ENCODE peak calls at places on chromosomes 6 and 20, in ten cellular contexts. R, X, M, Y, C, G, H, I, T and D are unnamed samples.

GRCh38 chr6:164897523-164898094 is 411.8 kb downstream of the C6orf118 start:
- DNase-seq in R (no peak), X (no peak), M (no peak), Y (no peak), C (no peak), G (peak), H (peak), I (no peak), T (no peak), D (no peak)

GRCh38 chr6:167819640-167820039 is 7.1 kb upstream of the AFDN start:
- DNase-seq in R (no peak), X (peak), M (no peak), Y (no peak), C (no peak), G (no peak), H (no peak), I (no peak), T (no peak), D (no peak)

GRCh38 chr6:130593948-130594347 is 228.1 kb downstream of the TMEM200A start:
- DNase-seq in R (no peak), X (no peak), M (no peak), Y (no peak), C (no peak), G (no peak), H (no peak), I (no peak), T (no peak), D (no peak)

GRCh38 chr20:13298692-13299373 is 77.8 kb downstream of the ISM1 start:
- DNase-seq in R (no peak), X (no peak), M (no peak), Y (no peak), C (no peak), G (no peak), H (no peak), I (no peak), T (no peak), D (no peak)

GRCh38 chr6:145155411-145155810 is 579.9 kb downstream of the EPM2A start:
- DNase-seq in R (no peak), X (no peak), M (no peak), Y (no peak), C (no peak), G (no peak), H (no peak), I (no peak), T (no peak), D (no peak)

GRCh38 chr6:65646494-65647035 is 60.5 kb downstream of the EYS start:
- DNase-seq in R (no peak), X (no peak), M (no peak), Y (no peak), C (no peak), G (no peak), H (no peak), I (no peak), T (no peak), D (no peak)

GRCh38 chr20:15889073-15889923 is 684.0 kb downstream of the KIF16B start:
- DNase-seq in R (no peak), X (peak), M (no peak), Y (no peak), C (no peak), G (peak), H (peak), I (no peak), T (no peak), D (no peak)

GRCh38 chr6:153215242-153215641 is 84.2 kb upstream of the RGS17 start:
- DNase-seq in R (no peak), X (no peak), M (no peak), Y (no peak), C (no peak), G (no peak), H (no peak), I (no peak), T (no peak), D (no peak)

GRCh38 chr6:54112171-54112650 is 968 bp downstream of the MLIP start:
- DNase-seq in R (no peak), X (no peak), M (no peak), Y (no peak), C (no peak), G (no peak), H (no peak), I (no peak), T (no peak), D (no peak)

GRCh38 chr20:64083380-64084208 is 604 bp downstream of the LKAAEAR1 start:
- DNase-seq in R (peak), X (peak), M (peak), Y (peak), C (peak), G (no peak), H (peak), I (peak), T (peak), D (peak)

GRCh38 chr6:46849361-46849690 is 56.1 kb downstream of the MEP1A start:
- DNase-seq in R (no peak), X (no peak), M (no peak), Y (no peak), C (peak), G (no peak), H (no peak), I (no peak), T (no peak), D (no peak)

GRCh38 chr6:11143394-11144371 is 32.2 kb upstream of the ERVFRD-1 start:
- DNase-seq in R (peak), X (no peak), M (no peak), Y (peak), C (peak), G (no peak), H (no peak), I (no peak), T (peak), D (peak)

GRCh38 chr6:703562-703961 is 10.6 kb upstream of the EXOC2 start:
- DNase-seq in R (no peak), X (no peak), M (no peak), Y (no peak), C (no peak), G (no peak), H (no peak), I (no peak), T (no peak), D (no peak)

GRCh38 chr20:44643596-44644383 is 7.7 kb downstream of the ADA start:
- DNase-seq in R (peak), X (no peak), M (peak), Y (peak), C (peak), G (no peak), H (peak), I (peak), T (peak), D (peak)

GRCh38 chr6:40733770-40734396 is 146.7 kb upstream of the LRFN2 start:
- DNase-seq in R (no peak), X (no peak), M (no peak), Y (no peak), C (no peak), G (no peak), H (no peak), I (no peak), T (no peak), D (no peak)

GRCh38 chr6:127879685-127880084 is 21.2 kb downstream of the THEMIS start:
- DNase-seq in R (peak), X (no peak), M (no peak), Y (peak), C (peak), G (no peak), H (peak), I (no peak), T (no peak), D (no peak)

GRCh38 chr6:25747477-25747876 is 7.1 kb upstream of the SLC17A4 start:
- DNase-seq in R (no peak), X (no peak), M (no peak), Y (no peak), C (no peak), G (no peak), H (no peak), I (no peak), T (no peak), D (no peak)

GRCh38 chr6:151351731-151352130 is 39.6 kb downstream of the ZBTB2 start:
- DNase-seq in R (no peak), X (no peak), M (no peak), Y (no peak), C (no peak), G (no peak), H (no peak), I (no peak), T (no peak), D (no peak)

GRCh38 chr6:89895273-89895874 is 1.1 kb downstream of the GJA10 start:
- DNase-seq in R (peak), X (no peak), M (no peak), Y (no peak), C (peak), G (no peak), H (peak), I (no peak), T (peak), D (no peak)

GRCh38 chr6:108524528-108525218 is 36.0 kb upstream of the FOXO3 start:
- DNase-seq in R (no peak), X (no peak), M (no peak), Y (no peak), C (no peak), G (no peak), H (peak), I (no peak), T (no peak), D (no peak)

GRCh38 chr6:72783667-72784066 is 161.8 kb downstream of the KCNQ5 start:
- DNase-seq in R (no peak), X (no peak), M (no peak), Y (no peak), C (no peak), G (no peak), H (no peak), I (no peak), T (no peak), D (no peak)

GRCh38 chr6:110990835-110991576 is 9.2 kb downstream of the RPF2 start:
- DNase-seq in R (no peak), X (no peak), M (no peak), Y (no peak), C (no peak), G (no peak), H (no peak), I (no peak), T (no peak), D (no peak)

GRCh38 chr20:60101201-60101893 is 143.1 kb downstream of the CDH26 start:
- DNase-seq in R (no peak), X (no peak), M (no peak), Y (no peak), C (peak), G (no peak), H (no peak), I (no peak), T (no peak), D (no peak)

GRCh38 chr6:90643366-90643765 is 56.5 kb upstream of the MAP3K7 start:
- DNase-seq in R (no peak), X (no peak), M (no peak), Y (no peak), C (no peak), G (no peak), H (no peak), I (no peak), T (no peak), D (no peak)

GRCh38 chr20:63033635-63034510 is 27.1 kb upstream of the BHLHE23 start:
- DNase-seq in R (no peak), X (no peak), M (no peak), Y (no peak), C (no peak), G (no peak), H (no peak), I (no peak), T (no peak), D (peak)

GRCh38 chr20:37256286-37256685 is 5.3 kb downstream of the GHRH start:
- DNase-seq in R (no peak), X (no peak), M (no peak), Y (no peak), C (no peak), G (no peak), H (no peak), I (no peak), T (no peak), D (no peak)